ENCODE peak calls at places on chromosomes 4 and X, in ten cellular contexts. D, Q, J, V, K, L, S, I, C and N are unnamed samples.

GRCh38 chrX:145002776-145003175 is 244.5 kb upstream of the SPANXN1 start:
- DNase-seq in L (no peak), Q (no peak), K (no peak), I (no peak), S (no peak), C (no peak), V (peak), D (no peak), J (no peak), N (no peak)

GRCh38 chrX:1392376-1393130 is 640 bp upstream of the SLC25A6 start:
- DNase-seq in S (no peak), I (no peak), J (peak), Q (no peak), D (no peak), L (peak), V (peak), C (no peak), K (peak), N (peak)

GRCh38 chr4:125728568-125728967 is 413.8 kb downstream of the FAT4 start:
- DNase-seq in Q (no peak), C (peak), I (no peak), D (no peak), S (no peak), J (peak), L (no peak), V (peak), K (peak), N (peak)

GRCh38 chr4:127604949-127605709 is 27.6 kb upstream of the INTU start:
- DNase-seq in I (no peak), K (peak), D (no peak), J (peak), S (no peak), V (peak), C (no peak), Q (no peak), L (no peak), N (peak)

GRCh38 chrX:94942603-94943002 is 1268.6 kb downstream of the FAM133A start:
- DNase-seq in J (peak), K (no peak), I (no peak), S (no peak), L (no peak), D (no peak), Q (no peak), V (no peak), C (no peak), N (no peak)

GRCh38 chrX:149010026-149010898 is 494.8 kb downstream of the IDS start:
- DNase-seq in J (no peak), S (no peak), C (no peak), V (no peak), K (no peak), I (no peak), D (no peak), L (peak), Q (no peak), N (no peak)

GRCh38 chrX:105191878-105192277 is 28.6 kb downstream of the TEX13A start:
- DNase-seq in C (no peak), V (no peak), Q (no peak), J (peak), K (peak), D (no peak), I (no peak), L (peak), S (no peak), N (peak)

GRCh38 chrX:119647552-119648420 is 41.6 kb upstream of the NKRF start:
- DNase-seq in D (no peak), K (no peak), I (no peak), C (no peak), Q (no peak), V (no peak), S (peak), L (no peak), J (no peak), N (no peak)

GRCh38 chrX:26262121-26262523 is 46.2 kb downstream of the MAGEB5 start:
- DNase-seq in C (peak), Q (no peak), L (no peak), V (no peak), S (no peak), J (no peak), I (no peak), K (peak), D (no peak), N (peak)

DNA sequence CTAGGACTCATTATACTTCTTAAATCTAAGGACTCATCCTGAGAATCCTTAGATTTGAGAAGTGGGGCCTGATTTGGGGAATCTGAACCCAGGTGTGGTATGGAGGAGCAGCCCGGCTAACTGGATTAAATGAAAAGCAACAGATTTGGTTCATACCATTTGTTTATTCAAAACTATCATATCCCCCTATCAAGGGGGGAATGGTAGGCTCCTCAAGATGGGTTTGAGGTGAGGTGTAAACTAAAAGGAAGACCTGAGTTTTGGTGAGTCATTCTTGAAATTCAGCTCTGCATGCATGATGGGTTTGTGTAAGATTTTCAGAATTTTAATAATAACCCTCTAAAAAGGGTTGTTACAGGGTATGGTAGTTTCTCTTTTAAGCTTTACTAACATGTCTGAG is 53.4 kb downstream of the CASP6 start:
- DNase-seq in L (no peak), V (no peak), J (no peak), S (no peak), I (no peak), C (no peak), K (no peak), Q (no peak), D (no peak), N (no peak)
- H3K4me3 ChIP-seq in L (no peak), V (no peak), J (no peak), S (no peak), I (no peak), C (no peak), K (no peak), Q (no peak), D (no peak), N (no peak)

GRCh38 chr4:102578270-102578669 is 77.1 kb downstream of the NFKB1 start:
- DNase-seq in K (no peak), L (no peak), I (no peak), S (no peak), Q (no peak), J (no peak), C (no peak), V (no peak), D (no peak), N (no peak)

GRCh38 chr4:102585329-102585728 is 84.2 kb downstream of the NFKB1 start:
- DNase-seq in L (no peak), C (no peak), Q (no peak), I (no peak), J (no peak), D (no peak), S (no peak), K (no peak), V (no peak), N (no peak)

GRCh38 chr4:102578819-102579218 is 77.7 kb downstream of the NFKB1 start:
- DNase-seq in J (peak), L (no peak), D (no peak), I (no peak), S (no peak), K (no peak), V (no peak), Q (no peak), C (no peak), N (no peak)

GRCh38 chr4:102579794-102580462 is 78.8 kb downstream of the NFKB1 start:
- DNase-seq in K (no peak), I (no peak), V (no peak), J (no peak), C (no peak), D (no peak), S (no peak), Q (no peak), L (no peak), N (no peak)

DNA sequence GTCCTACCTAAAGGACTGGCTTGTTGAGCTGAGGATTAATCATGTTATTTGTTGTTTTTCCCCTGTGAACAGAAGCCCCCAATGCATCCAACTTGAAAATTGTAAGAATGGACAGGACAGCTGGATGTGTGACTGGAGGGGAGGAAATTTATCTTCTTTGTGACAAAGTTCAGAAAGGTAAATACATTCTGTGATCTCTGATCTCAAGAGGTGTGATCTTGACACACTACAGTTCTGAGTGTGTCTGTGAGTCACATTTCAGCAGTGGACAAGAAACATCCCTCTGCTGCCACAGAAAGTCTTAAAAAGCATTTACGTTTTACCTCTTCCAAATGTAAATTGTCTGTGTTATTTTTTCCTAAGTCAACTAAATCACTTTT is 79.3 kb downstream of the NFKB1 start:
- DNase-seq in K (no peak), I (no peak), D (no peak), S (no peak), C (no peak), L (no peak), J (no peak), Q (no peak), V (no peak), N (no peak)
- TF ChIP-seq CTCF in K (no peak), I (no peak), D (no peak), S (no peak), C (no peak), L (no peak), J (no peak), Q (no peak), V (no peak), N (no peak)

GRCh38 chr4:6110681-6111353 is 89.5 kb downstream of the JAKMIP1 start:
- DNase-seq in C (no peak), L (no peak), I (no peak), J (no peak), Q (no peak), D (no peak), V (no peak), S (no peak), K (no peak), N (no peak)
- H3K4me3 ChIP-seq in C (no peak), L (no peak), I (no peak), J (no peak), Q (no peak), D (no peak), V (no peak), S (no peak), K (no peak), N (no peak)

DNA sequence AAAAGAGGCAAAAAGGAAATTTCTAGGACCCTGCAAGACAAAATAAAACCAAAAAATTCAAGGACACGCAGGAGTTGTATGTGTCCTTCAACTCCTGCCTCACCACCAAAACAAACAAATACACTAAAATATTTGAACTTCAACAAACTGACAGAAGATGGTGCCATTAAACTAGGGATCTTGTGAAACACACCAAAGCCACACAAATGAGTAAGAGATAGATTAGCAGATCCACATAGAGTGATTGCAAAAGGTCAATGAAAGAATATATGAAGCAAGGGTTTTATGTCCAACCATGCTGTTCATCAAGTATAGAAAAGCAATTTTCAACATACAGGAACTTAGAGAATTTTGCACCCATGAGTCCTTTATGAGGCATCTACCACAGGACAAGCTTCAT is 40.1 kb upstream of the SCML1 start:
- DNase-seq in K (peak), C (no peak), D (no peak), J (no peak), Q (no peak), S (no peak), L (no peak), V (peak), I (no peak), N (peak)
- TF ChIP-seq CTCF in K (no peak), C (no peak), D (no peak), J (no peak), Q (no peak), S (no peak), L (no peak), V (peak), I (no peak), N (no peak)

DNA sequence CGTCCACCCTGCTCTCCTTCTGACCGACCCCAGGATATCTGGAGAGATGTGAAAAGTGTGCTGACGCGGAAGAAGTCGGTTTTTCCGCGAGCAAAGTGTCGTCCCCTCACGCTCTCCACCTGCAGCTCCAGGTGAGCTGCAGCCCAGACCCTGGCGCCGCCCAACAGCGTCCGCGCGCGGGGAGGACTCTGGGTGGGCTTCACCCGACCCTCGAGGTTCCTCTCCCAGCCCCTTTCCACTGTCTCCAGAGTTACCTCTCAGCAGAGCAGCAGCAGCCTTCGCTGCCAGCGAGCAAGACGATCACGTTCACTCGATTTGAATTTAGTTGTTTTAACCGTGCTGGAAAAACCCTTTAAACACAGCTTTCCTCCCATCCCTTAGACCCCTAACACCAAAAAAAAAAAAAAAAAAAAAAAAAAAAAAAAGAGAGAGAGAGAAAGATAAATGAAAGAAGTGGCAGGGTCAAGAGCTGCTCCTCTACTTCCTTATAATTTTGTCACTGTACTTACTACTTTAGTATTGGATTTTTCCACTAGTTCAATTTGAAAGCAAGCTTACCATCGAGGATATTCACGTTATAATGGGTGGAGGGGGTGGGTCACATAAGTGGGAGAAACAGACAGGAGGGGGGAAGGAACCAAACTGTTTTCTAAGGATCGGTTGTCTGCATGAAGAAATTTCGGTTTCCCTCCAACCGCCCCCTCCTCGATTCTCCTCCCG is 776 bp upstream of the NR3C2 start:
- DNase-seq in I (no peak), V (no peak), S (no peak), J (no peak), L (no peak), Q (peak), K (no peak), D (peak), C (no peak), N (no peak)
- H3K4me3 ChIP-seq in I (peak), V (peak), S (peak), J (peak), L (peak), Q (peak), K (peak), D (peak), C (peak), N (peak)

DNA sequence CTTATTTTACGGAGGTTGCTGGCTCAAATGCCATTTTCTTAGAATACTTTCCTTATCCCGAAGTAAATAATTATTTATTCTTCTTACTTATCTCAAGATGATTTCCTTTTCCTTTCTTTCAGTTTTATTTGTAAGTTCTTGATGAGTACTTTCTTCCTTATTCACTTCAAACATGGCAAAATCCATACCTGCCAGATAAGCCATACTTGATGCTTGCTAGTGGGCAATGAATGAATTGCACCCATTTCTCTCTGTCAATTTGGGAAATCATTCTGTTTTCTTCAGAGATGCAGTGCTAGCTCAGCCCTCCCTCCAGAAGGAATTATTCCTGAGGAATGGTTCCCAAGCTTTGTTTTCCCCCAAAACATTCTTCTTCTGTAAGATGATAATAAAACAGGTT is 598.3 kb downstream of the SPRY1 start:
- DNase-seq in I (no peak), D (no peak), K (no peak), L (no peak), S (no peak), J (no peak), C (no peak), V (no peak), Q (no peak), N (no peak)
- TF ChIP-seq CTCF in I (no peak), D (peak), K (peak), L (no peak), S (no peak), J (peak), C (no peak), V (peak), Q (no peak), N (no peak)

DNA sequence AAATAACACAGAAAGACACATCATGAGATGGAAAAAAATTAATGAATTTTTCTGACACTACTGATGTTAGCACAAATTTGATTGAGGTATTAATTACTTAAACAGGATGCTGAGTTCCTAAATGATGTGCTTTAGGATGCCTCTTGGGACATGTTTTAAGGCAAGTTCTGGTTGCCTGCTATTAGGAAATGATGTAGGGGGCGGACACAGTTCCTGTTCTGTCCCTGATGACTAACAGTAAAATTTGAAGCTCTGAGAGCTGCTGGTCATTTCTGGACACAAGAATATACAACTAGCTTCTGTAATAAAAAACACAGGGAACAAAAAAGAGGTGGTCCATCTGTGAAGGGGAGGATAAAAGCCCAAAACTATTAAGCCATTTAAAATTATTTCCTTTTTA is 163.2 kb upstream of the ETNPPL start:
- DNase-seq in L (no peak), S (no peak), D (no peak), Q (no peak), C (no peak), J (no peak), K (peak), V (peak), I (no peak), N (peak)
- H3K4me3 ChIP-seq in L (no peak), S (no peak), D (no peak), Q (no peak), C (no peak), J (no peak), K (no peak), V (no peak), I (no peak), N (no peak)

GRCh38 chr4:1621996-1622637 is 62.0 kb downstream of the FAM53A start:
- DNase-seq in S (no peak), V (no peak), D (no peak), I (no peak), J (no peak), K (no peak), Q (peak), C (no peak), L (no peak), N (no peak)
- TF ChIP-seq CTCF in S (no peak), V (no peak), D (no peak), I (no peak), J (no peak), K (no peak), Q (no peak), C (no peak), L (no peak), N (no peak)

GRCh38 chrX:50469206-50469605 is 1.4 kb downstream of the DGKK start:
- DNase-seq in I (no peak), S (no peak), V (no peak), K (no peak), J (peak), L (no peak), D (peak), Q (no peak), C (no peak), N (no peak)
- H3K4me3 ChIP-seq in I (no peak), S (no peak), V (no peak), K (peak), J (peak), L (no peak), D (no peak), Q (no peak), C (no peak), N (no peak)